ENCODE peak calls at places on chromosomes 11 and 22, in six cellular contexts. R is A549, Q is IMR-90, Z is HCT116, H is right lobe of liver, P is stomach. J is an unnamed sample.

GRCh38 chr22:41907436-41908401 is 7.2 kb downstream of the SHISA8 start:
- DNase-seq in R (no peak), Q (peak), Z (no peak), H (peak), P (no peak), J (peak)

GRCh38 chr11:363948-364761 is 5.1 kb upstream of the B4GALNT4 start:
- DNase-seq in R (peak), Q (no peak), Z (peak), H (no peak), P (peak), J (peak)

GRCh38 chr11:61826930-61827572 is 1.0 kb upstream of the FADS2 start:
- DNase-seq in R (no peak), Q (no peak), Z (no peak), H (no peak), P (no peak), J (no peak)

GRCh38 chr11:134656861-134657540 is 245.0 kb upstream of the B3GAT1 start:
- DNase-seq in R (no peak), Q (no peak), Z (no peak), H (peak), P (peak), J (no peak)

GRCh38 chr11:115042002-115042401 is 363.7 kb downstream of the NXPE2 start:
- DNase-seq in R (no peak), Q (no peak), Z (no peak), H (no peak), P (no peak), J (no peak)

GRCh38 chr11:68039526-68040086 is 781 bp downstream of the TCIRG1 start:
- DNase-seq in R (no peak), Q (no peak), Z (no peak), H (peak), P (no peak), J (no peak)

GRCh38 chr11:116657842-116658825 is 114.7 kb downstream of the BUD13 start:
- DNase-seq in R (no peak), Q (no peak), Z (no peak), H (no peak), P (no peak), J (no peak)

GRCh38 chr11:75547617-75548054 is 14.4 kb upstream of the SERPINH1 start:
- DNase-seq in R (peak), Q (peak), Z (no peak), H (peak), P (peak), J (peak)

GRCh38 chr11:131301306-131301705 is 69.1 kb upstream of the NTM start:
- DNase-seq in R (no peak), Q (no peak), Z (no peak), H (no peak), P (no peak), J (no peak)

GRCh38 chr22:29215012-29215860 is 9.5 kb downstream of the EMID1 start:
- DNase-seq in R (no peak), Q (no peak), Z (no peak), H (no peak), P (no peak), J (no peak)

GRCh38 chr11:107017104-107017432 is 1.2 kb downstream of the GUCY1A2 start:
- DNase-seq in R (no peak), Q (no peak), Z (no peak), H (no peak), P (no peak), J (no peak)

GRCh38 chr11:46278387-46279173 is 1.1 kb downstream of the CREB3L1 start:
- DNase-seq in R (no peak), Q (peak), Z (no peak), H (no peak), P (peak), J (peak)

GRCh38 chr11:23212829-23213228 is 352.6 kb upstream of the CCDC179 start:
- DNase-seq in R (no peak), Q (no peak), Z (no peak), H (no peak), P (no peak), J (no peak)

GRCh38 chr11:71301046-71301857 is 48.9 kb upstream of the SHANK2 start:
- DNase-seq in R (no peak), Q (no peak), Z (no peak), H (peak), P (peak), J (no peak)

GRCh38 chr11:21405403-21405802 is 736.0 kb downstream of the NELL1 start:
- DNase-seq in R (no peak), Q (no peak), Z (no peak), H (no peak), P (no peak), J (no peak)

GRCh38 chr11:10322830-10323792 is 18.2 kb downstream of the ADM start:
- DNase-seq in R (peak), Q (peak), Z (peak), H (peak), P (peak), J (peak)

GRCh38 chr11:2185324-2186085 is 13.9 kb upstream of the TH start:
- DNase-seq in R (no peak), Q (no peak), Z (no peak), H (no peak), P (no peak), J (no peak)

GRCh38 chr22:42874010-42874409 is 16.9 kb upstream of the ARFGAP3 start:
- DNase-seq in R (no peak), Q (no peak), Z (no peak), H (no peak), P (no peak), J (no peak)

GRCh38 chr11:90218606-90219005 is 4.2 kb downstream of the CHORDC1 start:
- DNase-seq in R (no peak), Q (no peak), Z (no peak), H (no peak), P (no peak), J (no peak)

GRCh38 chr11:57167125-57167839 is 14.5 kb upstream of the LRRC55 start:
- DNase-seq in R (no peak), Q (no peak), Z (no peak), H (peak), P (no peak), J (no peak)

GRCh38 chr22:25923952-25924351 is 182.0 kb downstream of the MYO18B start:
- DNase-seq in R (no peak), Q (no peak), Z (no peak), H (no peak), P (no peak), J (no peak)

GRCh38 chr11:70371241-70371640 is 27.1 kb upstream of the CTTN start:
- DNase-seq in R (no peak), Q (peak), Z (no peak), H (no peak), P (no peak), J (no peak)

GRCh38 chr11:110251837-110252236 is 44.6 kb downstream of the RDX start:
- DNase-seq in R (peak), Q (peak), Z (peak), H (peak), P (peak), J (no peak)

GRCh38 chr11:706957-707816 is 1.2 kb downstream of the EPS8L2 start:
- DNase-seq in R (peak), Q (no peak), Z (no peak), H (peak), P (peak), J (peak)

GRCh38 chr22:28989035-28989464 is 72.6 kb downstream of the C22orf31 start:
- DNase-seq in R (no peak), Q (no peak), Z (no peak), H (no peak), P (no peak), J (no peak)

GRCh38 chr11:26621147-26621546 is 49.1 kb upstream of the MUC15 start:
- DNase-seq in R (peak), Q (peak), Z (no peak), H (no peak), P (no peak), J (peak)

GRCh38 chr11:118529584-118530175 is 1.3 kb upstream of the TMEM25 start:
- DNase-seq in R (no peak), Q (no peak), Z (no peak), H (no peak), P (no peak), J (no peak)

GRCh38 chr22:26172389-26172990 is 3.2 kb downstream of the SEZ6L start:
- DNase-seq in R (peak), Q (peak), Z (peak), H (peak), P (no peak), J (peak)

GRCh38 chr11:76602431-76602861 is 68.1 kb downstream of the LRRC32 start:
- DNase-seq in R (no peak), Q (peak), Z (no peak), H (no peak), P (no peak), J (no peak)

GRCh38 chr11:47330002-47330911 is 22.2 kb downstream of the MYBPC3 start:
- DNase-seq in R (no peak), Q (peak), Z (no peak), H (no peak), P (peak), J (peak)

GRCh38 chr11:27858901-27859300 is 158.6 kb upstream of the BDNF start:
- DNase-seq in R (no peak), Q (no peak), Z (no peak), H (no peak), P (no peak), J (no peak)

DNA sequence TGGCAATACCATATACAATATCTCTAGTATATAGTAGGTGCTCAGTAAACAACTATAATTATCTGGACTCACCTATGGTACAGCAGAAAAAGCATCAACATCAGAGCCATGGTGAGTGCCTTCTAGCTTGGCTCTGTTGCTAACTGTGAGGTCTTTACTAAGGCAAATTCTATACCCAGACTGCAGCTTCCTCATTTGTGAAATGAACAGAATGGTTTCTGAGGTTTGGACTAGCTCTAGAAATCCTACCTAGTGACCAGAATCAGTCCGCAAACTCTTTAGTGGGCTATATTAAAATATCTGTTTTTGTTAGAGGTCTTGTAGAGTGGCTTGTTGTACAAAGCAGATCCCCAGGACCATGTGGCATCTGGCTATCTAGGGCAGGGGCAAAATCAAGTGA is 3.7 kb downstream of the MS4A1 start:
- DNase-seq in R (no peak), Q (no peak), Z (no peak), H (no peak), P (no peak), J (no peak)
- TF ChIP-seq POLR2A in R (no peak), Q (no peak), Z (no peak), H (no peak), P (no peak), J (no peak)

DNA sequence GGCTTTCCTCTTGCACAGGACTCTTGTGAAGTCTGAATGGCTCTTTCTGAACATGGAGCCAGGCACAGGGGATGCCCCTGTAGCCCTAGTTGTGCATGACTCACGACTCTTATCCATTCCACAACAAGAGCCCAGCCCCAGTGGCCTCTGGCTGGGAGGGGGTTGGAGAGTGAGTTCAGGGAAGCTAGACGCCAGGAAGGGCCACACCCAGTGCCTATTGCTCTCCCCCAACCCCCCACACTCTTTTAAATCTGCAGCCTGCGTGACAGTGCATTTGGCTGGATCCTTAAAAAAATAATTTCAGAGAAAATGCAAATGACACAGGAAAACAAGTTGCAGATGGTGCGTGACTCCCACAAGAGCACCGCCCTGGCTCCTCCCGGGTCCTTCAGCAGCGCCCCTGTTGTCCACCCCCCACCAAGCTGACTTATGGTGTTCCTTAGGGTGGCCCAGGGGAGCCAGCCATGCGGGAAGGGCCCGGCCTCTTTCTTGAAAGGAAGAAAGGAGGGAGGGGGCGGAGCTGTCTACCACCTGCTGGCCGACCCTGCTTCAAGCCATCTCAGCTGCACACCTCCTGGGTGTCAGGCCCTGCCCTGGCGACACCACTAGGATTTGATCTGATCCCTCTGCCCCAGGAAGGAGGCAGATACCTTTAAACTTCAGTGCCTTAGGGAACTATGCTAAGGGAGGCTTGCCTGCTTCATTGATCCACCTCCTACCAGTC is 74.7 kb downstream of the MN1 start:
- DNase-seq in R (peak), Q (peak), Z (no peak), H (no peak), P (peak), J (peak)
- TF ChIP-seq POLR2A in R (no peak), Q (no peak), Z (no peak), H (no peak), P (no peak), J (no peak)

GRCh38 chr11:66360406-66361073 is 11.0 kb downstream of the SLC29A2 start:
- DNase-seq in R (no peak), Q (no peak), Z (no peak), H (peak), P (no peak), J (no peak)
- TF ChIP-seq POLR2A in R (no peak), Q (no peak), Z (no peak), H (no peak), P (no peak), J (no peak)

DNA sequence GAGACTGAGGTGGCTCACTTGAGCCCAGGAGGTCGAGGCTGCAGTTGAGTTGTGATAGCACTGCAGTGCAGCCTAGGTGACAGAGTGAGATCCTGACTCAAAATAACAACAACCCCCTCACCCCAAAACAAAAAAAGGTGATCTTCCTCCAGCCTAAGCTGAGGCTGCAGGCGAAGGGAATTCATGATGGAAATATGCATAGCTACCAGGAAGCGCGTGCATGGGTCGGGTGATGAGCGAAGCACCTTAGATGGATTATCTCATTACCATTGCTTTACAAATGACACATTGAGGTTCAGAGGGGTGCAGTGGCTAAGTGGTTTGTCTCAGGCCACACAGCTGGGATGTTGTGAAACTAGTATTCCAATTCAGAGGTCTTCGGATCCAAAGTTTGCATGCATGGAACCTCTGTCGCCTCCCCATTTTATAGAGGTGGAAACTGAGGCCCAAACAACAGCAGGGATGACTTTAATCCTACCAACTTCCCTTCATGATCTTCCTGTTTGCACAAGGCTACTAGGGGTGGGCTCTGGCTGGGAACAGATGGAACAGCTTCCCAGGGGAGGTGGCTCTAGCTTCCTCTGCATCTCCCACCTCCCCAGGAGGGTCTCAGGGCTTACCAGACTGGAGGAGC is 4.6 kb downstream of the SLC29A2 start:
- DNase-seq in R (no peak), Q (no peak), Z (no peak), H (no peak), P (no peak), J (no peak)
- TF ChIP-seq POLR2A in R (no peak), Q (no peak), Z (no peak), H (no peak), P (no peak), J (no peak)

GRCh38 chr22:19962909-19963806 is 21.5 kb upstream of the TXNRD2 start:
- DNase-seq in R (no peak), Q (peak), Z (peak), H (peak), P (peak), J (no peak)
- TF ChIP-seq POLR2A in R (no peak), Q (no peak), Z (no peak), H (peak), P (no peak), J (no peak)

GRCh38 chr22:37559901-37560681 is at the start of gene CDC42EP1:
- DNase-seq in R (no peak), Q (peak), Z (no peak), H (peak), P (peak), J (peak)
- TF ChIP-seq POLR2A in R (peak), Q (peak), Z (peak), H (peak), P (no peak), J (peak)

DNA sequence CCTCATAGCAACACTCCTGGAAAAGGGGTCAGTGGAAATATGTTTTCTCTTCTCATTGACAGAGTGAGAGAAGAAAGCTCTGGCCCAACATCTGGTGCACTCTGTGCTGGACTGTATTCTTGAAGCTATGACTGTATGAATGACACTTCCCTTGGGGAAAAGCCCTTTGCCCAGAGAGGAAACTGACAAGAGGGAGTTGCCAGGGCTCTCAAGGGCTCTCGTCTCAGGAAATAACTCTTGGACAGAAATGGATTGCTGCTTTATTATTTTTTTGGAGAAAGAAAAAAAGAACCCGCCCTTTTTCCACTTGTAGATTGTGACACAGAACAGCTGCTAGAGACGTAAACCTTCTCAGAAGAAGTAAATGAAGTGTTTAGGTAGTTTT is 11.4 kb downstream of the ETS1 start:
- DNase-seq in R (no peak), Q (peak), Z (no peak), H (no peak), P (no peak), J (no peak)
- TF ChIP-seq POLR2A in R (no peak), Q (no peak), Z (no peak), H (no peak), P (no peak), J (no peak)

GRCh38 chr11:95148938-95149337 is 59.3 kb downstream of the ENDOD1 start:
- DNase-seq in R (no peak), Q (no peak), Z (no peak), H (no peak), P (no peak), J (no peak)

GRCh38 chr11:95148421-95148820 is 58.8 kb downstream of the ENDOD1 start:
- DNase-seq in R (no peak), Q (no peak), Z (no peak), H (no peak), P (no peak), J (no peak)

GRCh38 chr11:95152878-95153856 is 63.5 kb downstream of the ENDOD1 start:
- DNase-seq in R (no peak), Q (no peak), Z (no peak), H (no peak), P (no peak), J (no peak)

GRCh38 chr11:95149659-95150294 is 60.1 kb downstream of the ENDOD1 start:
- DNase-seq in R (no peak), Q (no peak), Z (peak), H (no peak), P (peak), J (peak)

GRCh38 chr11:95150977-95151684 is 61.5 kb downstream of the ENDOD1 start:
- DNase-seq in R (peak), Q (peak), Z (peak), H (peak), P (peak), J (no peak)
- TF ChIP-seq POLR2A in R (peak), Q (no peak), Z (peak), H (peak), P (no peak), J (no peak)

DNA sequence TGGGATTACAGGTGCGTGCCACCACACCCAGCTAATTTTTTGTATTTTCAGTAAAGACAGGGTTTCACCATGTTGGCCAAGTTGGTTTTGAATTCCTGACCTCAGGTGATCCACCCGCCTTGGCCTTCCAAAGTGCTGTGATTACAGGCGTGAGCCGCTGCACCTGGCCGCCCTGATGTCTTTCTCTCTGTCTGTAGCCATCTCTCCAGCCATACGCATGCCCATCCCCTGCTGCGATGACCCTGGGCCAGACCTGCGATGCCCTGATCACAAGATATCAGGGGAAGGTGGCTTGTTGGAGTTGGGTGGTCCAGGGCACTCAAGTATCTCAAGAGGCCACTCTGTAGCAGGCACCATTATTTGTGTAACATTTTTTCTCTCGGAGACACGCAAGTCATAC is 54.4 kb upstream of the RBFOX2 start:
- DNase-seq in R (no peak), Q (no peak), Z (no peak), H (no peak), P (no peak), J (no peak)
- TF ChIP-seq POLR2A in R (no peak), Q (no peak), Z (no peak), H (no peak), P (no peak), J (no peak)

J was measured in H54.